ENCODE peak calls at places on chromosomes 13 and 19, in four cellular contexts. Z, R, B and S are unnamed samples.
A peak's percentile ranks its signal among the peaks of the same experiment; 100 is the strongest.

GRCh38 chr19:6039541-6040225 is 61.7 kb upstream of the RANBP3 start:
- DNase-seq in Z (no peak), R (no peak), B (no peak), S (no peak)

GRCh38 chr19:38490861-38491260 is 57.4 kb downstream of the RYR1 start:
- DNase-seq in Z (no peak), R (no peak), B (no peak), S (no peak)

GRCh38 chr13:64078480-64078936 is 2662.9 kb upstream of the PCDH20 start:
- DNase-seq in Z (no peak), R (no peak), B (no peak), S (no peak)

GRCh38 chr19:41218615-41219507 is at the start of gene AXL:
- DNase-seq in Z (peak; percentile 75), R (peak; percentile 90), B (peak; percentile 73), S (peak; percentile 79)

GRCh38 chr13:76852991-76853390 is 33.2 kb downstream of the KCTD12 start:
- DNase-seq in Z (no peak), R (peak; percentile 76), B (peak; percentile 73), S (peak; percentile 83)

GRCh38 chr19:44745386-44745831 is 3.1 kb upstream of the BCL3 start:
- DNase-seq in Z (no peak), R (peak; percentile 93), B (no peak), S (peak; percentile 65)

GRCh38 chr13:25088562-25089221 is 7.2 kb upstream of the PABPC3 start:
- DNase-seq in Z (no peak), R (no peak), B (no peak), S (no peak)

GRCh38 chr13:94176576-94176975 is 302.9 kb downstream of the DCT start:
- DNase-seq in Z (no peak), R (peak; percentile 14), B (no peak), S (no peak)

GRCh38 chr19:7506385-7507328 is 9.2 kb upstream of the ZNF358 start:
- DNase-seq in Z (peak; percentile 62), R (peak; percentile 90), B (peak; percentile 16), S (peak; percentile 84)

GRCh38 chr13:38783992-38784875 is 97.4 kb downstream of the FREM2 start:
- DNase-seq in Z (no peak), R (no peak), B (peak; percentile 41), S (peak; percentile 93)

GRCh38 chr19:39398297-39398864 is 7.2 kb downstream of the MED29 start:
- DNase-seq in Z (no peak), R (peak; percentile 84), B (no peak), S (peak; percentile 61)

GRCh38 chr13:62246581-62246980 is 830.9 kb upstream of the PCDH20 start:
- DNase-seq in Z (no peak), R (no peak), B (no peak), S (peak; percentile 29)

GRCh38 chr13:111853766-111854165 is 213.2 kb upstream of the SOX1 start:
- DNase-seq in Z (no peak), R (no peak), B (peak; percentile 62), S (peak; percentile 84)

GRCh38 chr13:56351041-56351440 is 789.7 kb upstream of the PRR20A start:
- DNase-seq in Z (no peak), R (no peak), B (peak; percentile 83), S (peak; percentile 72)

GRCh38 chr13:94917814-94918213 is 205.5 kb upstream of the SOX21 start:
- DNase-seq in Z (no peak), R (no peak), B (no peak), S (no peak)

GRCh38 chr13:74068471-74068870 is 65.7 kb downstream of the KLF12 start:
- DNase-seq in Z (no peak), R (no peak), B (no peak), S (no peak)

GRCh38 chr19:10431943-10432735 is 11.8 kb downstream of the PDE4A start:
- DNase-seq in Z (no peak), R (peak; percentile 49), B (no peak), S (no peak)